ENCODE peak calls at places on chromosomes 2 and 18, in six cellular contexts. One of them, this sample, is unnamed.
A peak's percentile ranks its signal among the peaks of the same experiment; 100 is the strongest.

GRCh38 chr2:162074937-162075688 is 1.1 kb upstream of the DPP4 start:
- DNase-seq in fibroblast of pulmonary artery: no peak
- DNase-seq in cardiac muscle cell: no peak
- DNase-seq in tibial artery: no peak
- DNase-seq in transverse colon: no peak
- DNase-seq in AG04450: no peak
- DNase-seq in this sample: no peak

GRCh38 chr2:101251844-101252407 is 760 bp upstream of the CNOT11 start:
- DNase-seq in fibroblast of pulmonary artery: no peak
- DNase-seq in cardiac muscle cell: no peak
- DNase-seq in tibial artery: no peak
- DNase-seq in transverse colon: peak; percentile 60
- DNase-seq in AG04450: no peak
- DNase-seq in this sample: no peak

GRCh38 chr2:70132244-70133126 is 45.2 kb downstream of the PCBP1 start:
- DNase-seq in fibroblast of pulmonary artery: peak; percentile 65
- DNase-seq in cardiac muscle cell: no peak
- DNase-seq in tibial artery: peak; percentile 85
- DNase-seq in transverse colon: peak; percentile 47
- DNase-seq in AG04450: no peak
- DNase-seq in this sample: peak; percentile 73

GRCh38 chr2:67476808-67477790 is 80.0 kb downstream of the ETAA1 start:
- DNase-seq in fibroblast of pulmonary artery: peak; percentile 82
- DNase-seq in cardiac muscle cell: peak; percentile 43
- DNase-seq in tibial artery: no peak
- DNase-seq in transverse colon: peak; percentile 45
- DNase-seq in AG04450: no peak
- DNase-seq in this sample: peak; percentile 36

GRCh38 chr2:239669899-239670460 is 269.2 kb upstream of the HDAC4 start:
- DNase-seq in fibroblast of pulmonary artery: no peak
- DNase-seq in cardiac muscle cell: no peak
- DNase-seq in tibial artery: peak; percentile 60
- DNase-seq in transverse colon: no peak
- DNase-seq in AG04450: no peak
- DNase-seq in this sample: no peak

GRCh38 chr2:128372621-128373341 is 54.1 kb upstream of the HS6ST1 start:
- DNase-seq in fibroblast of pulmonary artery: no peak
- DNase-seq in cardiac muscle cell: no peak
- DNase-seq in tibial artery: peak; percentile 60
- DNase-seq in transverse colon: no peak
- DNase-seq in AG04450: no peak
- DNase-seq in this sample: no peak

GRCh38 chr2:45747363-45747762 is 95.9 kb downstream of the PRKCE start:
- DNase-seq in fibroblast of pulmonary artery: no peak
- DNase-seq in cardiac muscle cell: no peak
- DNase-seq in tibial artery: no peak
- DNase-seq in transverse colon: no peak
- DNase-seq in AG04450: no peak
- DNase-seq in this sample: no peak

GRCh38 chr2:12990523-12990922 is 273.8 kb downstream of the TRIB2 start:
- DNase-seq in fibroblast of pulmonary artery: peak; percentile 30
- DNase-seq in cardiac muscle cell: no peak
- DNase-seq in tibial artery: no peak
- DNase-seq in transverse colon: no peak
- DNase-seq in AG04450: no peak
- DNase-seq in this sample: no peak

GRCh38 chr2:216074794-216075193 is 6.8 kb downstream of the PECR start:
- DNase-seq in fibroblast of pulmonary artery: peak; percentile 27
- DNase-seq in cardiac muscle cell: no peak
- DNase-seq in tibial artery: no peak
- DNase-seq in transverse colon: no peak
- DNase-seq in AG04450: no peak
- DNase-seq in this sample: no peak

GRCh38 chr2:227447606-227448005 is 24.4 kb upstream of the AGFG1 start:
- DNase-seq in fibroblast of pulmonary artery: peak; percentile 29
- DNase-seq in cardiac muscle cell: no peak
- DNase-seq in tibial artery: no peak
- DNase-seq in transverse colon: no peak
- DNase-seq in AG04450: peak; percentile 56
- DNase-seq in this sample: peak; percentile 73

GRCh38 chr18:70221156-70221910 is 15.8 kb upstream of the RTTN start:
- DNase-seq in fibroblast of pulmonary artery: no peak
- DNase-seq in cardiac muscle cell: no peak
- DNase-seq in tibial artery: no peak
- DNase-seq in transverse colon: no peak
- DNase-seq in AG04450: no peak
- DNase-seq in this sample: no peak

GRCh38 chr2:68465081-68465916 is 1.8 kb downstream of the FBXO48 start:
- DNase-seq in fibroblast of pulmonary artery: no peak
- DNase-seq in cardiac muscle cell: no peak
- DNase-seq in tibial artery: no peak
- DNase-seq in transverse colon: no peak
- DNase-seq in AG04450: no peak
- DNase-seq in this sample: no peak

GRCh38 chr2:215619022-215619958 is 183.4 kb upstream of the FN1 start:
- DNase-seq in fibroblast of pulmonary artery: peak; percentile 88
- DNase-seq in cardiac muscle cell: peak; percentile 84
- DNase-seq in tibial artery: no peak
- DNase-seq in transverse colon: no peak
- DNase-seq in AG04450: no peak
- DNase-seq in this sample: no peak

GRCh38 chr2:84816426-84817026 is 64.4 kb downstream of the TRABD2A start:
- DNase-seq in fibroblast of pulmonary artery: no peak
- DNase-seq in cardiac muscle cell: no peak
- DNase-seq in tibial artery: no peak
- DNase-seq in transverse colon: no peak
- DNase-seq in AG04450: no peak
- DNase-seq in this sample: no peak

GRCh38 chr2:229519655-229520054 is 194.7 kb downstream of the DNER start:
- DNase-seq in fibroblast of pulmonary artery: no peak
- DNase-seq in cardiac muscle cell: no peak
- DNase-seq in tibial artery: no peak
- DNase-seq in transverse colon: no peak
- DNase-seq in AG04450: no peak
- DNase-seq in this sample: no peak

GRCh38 chr2:85324639-85325465 is 2.9 kb downstream of the TGOLN2 start:
- DNase-seq in fibroblast of pulmonary artery: peak; percentile 75
- DNase-seq in cardiac muscle cell: no peak
- DNase-seq in tibial artery: no peak
- DNase-seq in transverse colon: peak; percentile 69
- DNase-seq in AG04450: no peak
- DNase-seq in this sample: no peak

GRCh38 chr2:46663614-46664013 is 184.2 kb downstream of the TMEM247 start:
- DNase-seq in fibroblast of pulmonary artery: no peak
- DNase-seq in cardiac muscle cell: no peak
- DNase-seq in tibial artery: no peak
- DNase-seq in transverse colon: no peak
- DNase-seq in AG04450: no peak
- DNase-seq in this sample: no peak

GRCh38 chr2:191582355-191582754 is 95.6 kb upstream of the NABP1 start:
- DNase-seq in fibroblast of pulmonary artery: peak; percentile 83
- DNase-seq in cardiac muscle cell: no peak
- DNase-seq in tibial artery: no peak
- DNase-seq in transverse colon: no peak
- DNase-seq in AG04450: peak; percentile 36
- DNase-seq in this sample: peak; percentile 70

GRCh38 chr2:206275274-206276160 is 1.1 kb downstream of the ZDBF2 start:
- DNase-seq in fibroblast of pulmonary artery: peak; percentile 79
- DNase-seq in cardiac muscle cell: no peak
- DNase-seq in tibial artery: no peak
- DNase-seq in transverse colon: no peak
- DNase-seq in AG04450: no peak
- DNase-seq in this sample: peak; percentile 47

GRCh38 chr2:26459991-26460612 is 17.8 kb downstream of the OTOF start:
- DNase-seq in fibroblast of pulmonary artery: no peak
- DNase-seq in cardiac muscle cell: no peak
- DNase-seq in tibial artery: peak; percentile 53
- DNase-seq in transverse colon: no peak
- DNase-seq in AG04450: no peak
- DNase-seq in this sample: no peak

DNA sequence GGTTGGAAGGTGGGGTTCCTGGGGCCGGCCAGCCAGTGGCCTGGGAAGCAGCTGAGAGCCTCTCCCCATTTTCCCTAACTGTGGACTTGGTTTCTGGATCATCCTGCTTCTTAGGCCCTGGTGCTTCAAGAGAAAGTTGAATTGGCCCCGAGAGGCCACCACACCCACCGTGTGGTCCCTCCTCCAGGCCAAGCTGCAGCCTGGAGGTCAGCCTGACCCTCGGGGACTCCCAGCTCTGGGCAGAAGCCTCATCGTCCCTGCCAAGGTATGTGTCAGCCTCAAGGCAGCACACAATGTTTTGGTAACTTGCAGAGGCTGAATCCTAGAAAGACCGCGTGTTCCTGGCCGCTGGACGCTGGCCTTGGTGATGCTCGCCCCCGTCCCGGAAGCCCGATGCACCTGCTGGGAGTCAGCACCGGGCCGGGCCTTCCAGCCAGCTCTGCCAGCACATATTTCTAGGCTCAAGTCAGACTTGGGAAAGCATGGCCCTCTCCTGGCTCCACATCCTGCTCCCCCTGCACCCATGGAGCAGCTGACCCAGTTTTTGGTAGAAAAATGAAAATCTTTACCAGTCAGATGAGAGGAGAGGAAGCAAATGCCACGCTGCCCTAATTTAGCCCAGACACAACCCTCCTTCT is 72.6 kb downstream of the ACTR2 start:
- DNase-seq in fibroblast of pulmonary artery: peak; percentile 51
- DNase-seq in cardiac muscle cell: no peak
- DNase-seq in tibial artery: peak; percentile 91
- DNase-seq in transverse colon: peak; percentile 49
- DNase-seq in AG04450: no peak
- DNase-seq in this sample: peak; percentile 36
- H3K4me3 ChIP-seq in fibroblast of pulmonary artery: no peak overlapping the region
- H3K4me3 ChIP-seq in cardiac muscle cell: no peak overlapping the region
- H3K4me3 ChIP-seq in tibial artery: peak overlapping the region; percentile 13
- H3K4me3 ChIP-seq in transverse colon: no peak overlapping the region
- H3K4me3 ChIP-seq in AG04450: no peak overlapping the region
- H3K4me3 ChIP-seq in this sample: no peak overlapping the region

GRCh38 chr2:167294031-167294774 is 405.9 kb downstream of the XIRP2 start:
- DNase-seq in fibroblast of pulmonary artery: peak; percentile 30
- DNase-seq in cardiac muscle cell: peak; percentile 50
- DNase-seq in tibial artery: peak; percentile 66
- DNase-seq in transverse colon: peak; percentile 38
- DNase-seq in AG04450: no peak
- DNase-seq in this sample: no peak
- H3K4me3 ChIP-seq in fibroblast of pulmonary artery: peak overlapping the region; percentile 53
- H3K4me3 ChIP-seq in cardiac muscle cell: peak overlapping the region; percentile 96
- H3K4me3 ChIP-seq in tibial artery: peak overlapping the region; percentile 84
- H3K4me3 ChIP-seq in transverse colon: peak overlapping the region; percentile 69
- H3K4me3 ChIP-seq in AG04450: peak overlapping the region; percentile 70
- H3K4me3 ChIP-seq in this sample: peak overlapping the region; percentile 16

GRCh38 chr18:49072940-49073339 is 122.2 kb upstream of the SMAD7 start:
- DNase-seq in fibroblast of pulmonary artery: peak; percentile 16
- DNase-seq in cardiac muscle cell: no peak
- DNase-seq in tibial artery: no peak
- DNase-seq in transverse colon: no peak
- DNase-seq in AG04450: no peak
- DNase-seq in this sample: no peak
- H3K4me3 ChIP-seq in fibroblast of pulmonary artery: peak overlapping the region; percentile 21
- H3K4me3 ChIP-seq in cardiac muscle cell: no peak overlapping the region
- H3K4me3 ChIP-seq in tibial artery: peak overlapping the region; percentile 32
- H3K4me3 ChIP-seq in transverse colon: no peak overlapping the region
- H3K4me3 ChIP-seq in AG04450: no peak overlapping the region
- H3K4me3 ChIP-seq in this sample: no peak overlapping the region

GRCh38 chr2:42495234-42495581 is 1.4 kb upstream of the KCNG3 start:
- DNase-seq in fibroblast of pulmonary artery: no peak
- DNase-seq in cardiac muscle cell: no peak
- DNase-seq in tibial artery: no peak
- DNase-seq in transverse colon: no peak
- DNase-seq in AG04450: no peak
- DNase-seq in this sample: no peak
- H3K4me3 ChIP-seq in fibroblast of pulmonary artery: no peak overlapping the region
- H3K4me3 ChIP-seq in cardiac muscle cell: no peak overlapping the region
- H3K4me3 ChIP-seq in tibial artery: no peak overlapping the region
- H3K4me3 ChIP-seq in transverse colon: no peak overlapping the region
- H3K4me3 ChIP-seq in AG04450: no peak overlapping the region
- H3K4me3 ChIP-seq in this sample: peak overlapping the region; percentile 91

GRCh38 chr2:43220229-43220981 is 6.0 kb downstream of the ZFP36L2 start:
- DNase-seq in fibroblast of pulmonary artery: peak; percentile 59
- DNase-seq in cardiac muscle cell: no peak
- DNase-seq in tibial artery: no peak
- DNase-seq in transverse colon: no peak
- DNase-seq in AG04450: no peak
- DNase-seq in this sample: no peak
- H3K4me3 ChIP-seq in fibroblast of pulmonary artery: peak overlapping the region; percentile 78
- H3K4me3 ChIP-seq in cardiac muscle cell: peak overlapping the region; percentile 24
- H3K4me3 ChIP-seq in tibial artery: peak overlapping the region; percentile 87
- H3K4me3 ChIP-seq in transverse colon: peak overlapping the region; percentile 91
- H3K4me3 ChIP-seq in AG04450: peak overlapping the region; percentile 87
- H3K4me3 ChIP-seq in this sample: peak overlapping the region; percentile 30

DNA sequence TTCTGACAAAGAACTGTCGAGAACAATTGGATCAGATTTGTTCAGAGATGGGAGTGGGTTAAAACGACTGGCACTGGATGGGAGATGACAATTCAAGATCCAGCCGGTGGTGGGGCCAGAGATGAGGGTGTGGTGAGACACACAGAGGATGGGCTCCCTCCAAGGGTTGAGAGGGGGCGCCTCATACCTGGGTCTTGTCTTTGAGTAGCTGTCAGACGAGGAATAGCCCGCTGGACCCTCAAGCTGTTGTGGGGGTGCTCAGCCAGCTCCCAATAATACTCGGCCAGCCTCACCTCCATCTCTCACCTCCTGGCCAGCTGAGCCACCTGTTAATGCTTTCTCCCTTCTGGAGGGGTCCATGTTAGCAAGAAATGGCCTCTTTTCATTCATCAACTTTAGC is 14.0 kb downstream of the INPP5D start:
- DNase-seq in fibroblast of pulmonary artery: no peak
- DNase-seq in cardiac muscle cell: no peak
- DNase-seq in tibial artery: peak; percentile 19
- DNase-seq in transverse colon: no peak
- DNase-seq in AG04450: no peak
- DNase-seq in this sample: no peak
- H3K4me3 ChIP-seq in fibroblast of pulmonary artery: no peak overlapping the region
- H3K4me3 ChIP-seq in cardiac muscle cell: no peak overlapping the region
- H3K4me3 ChIP-seq in tibial artery: no peak overlapping the region
- H3K4me3 ChIP-seq in transverse colon: no peak overlapping the region
- H3K4me3 ChIP-seq in AG04450: no peak overlapping the region
- H3K4me3 ChIP-seq in this sample: no peak overlapping the region

GRCh38 chr2:99975386-99975785 is 167.0 kb downstream of the AFF3 start:
- DNase-seq in fibroblast of pulmonary artery: peak; percentile 8
- DNase-seq in cardiac muscle cell: no peak
- DNase-seq in tibial artery: no peak
- DNase-seq in transverse colon: no peak
- DNase-seq in AG04450: peak; percentile 30
- DNase-seq in this sample: no peak
- H3K4me3 ChIP-seq in fibroblast of pulmonary artery: no peak overlapping the region
- H3K4me3 ChIP-seq in cardiac muscle cell: no peak overlapping the region
- H3K4me3 ChIP-seq in tibial artery: no peak overlapping the region
- H3K4me3 ChIP-seq in transverse colon: no peak overlapping the region
- H3K4me3 ChIP-seq in AG04450: no peak overlapping the region
- H3K4me3 ChIP-seq in this sample: no peak overlapping the region

This sample was measured in SJSA1.